ENCODE peak calls at places on chromosomes 11 and 22, in seven cellular contexts. W is ovary, K is fibroblast of lung, V is GM23338, E is tibial artery, Y is cardiac muscle cell, T is heart right ventricle. G is an unnamed sample. For H3K4me1, the result is how much of the 10 kb centered on the place peaks cover.

GRCh38 chr11:18243783-18244362 is 4.6 kb downstream of the SAA2 start:
- DNase-seq in K (peak), T (peak), V (peak), W (peak), Y (peak), E (peak), G (peak)

GRCh38 chr22:23089010-23089409 is 18.7 kb downstream of the GNAZ start:
- DNase-seq in V (no peak), W (no peak), E (no peak), T (no peak), Y (no peak), K (no peak), G (no peak)

GRCh38 chr11:120688166-120688565 is 176.6 kb downstream of the GRIK4 start:
- DNase-seq in V (no peak), W (no peak), Y (no peak), K (no peak), E (no peak), T (no peak), G (no peak)

GRCh38 chr11:116311141-116311540 is 461.6 kb downstream of the BUD13 start:
- DNase-seq in Y (no peak), W (no peak), E (no peak), T (no peak), V (no peak), K (no peak), G (no peak)

GRCh38 chr11:73597340-73597955 is 464 bp downstream of the FAM168A start:
- DNase-seq in Y (no peak), W (no peak), T (peak), V (peak), E (no peak), K (no peak), G (no peak)

GRCh38 chr22:33018232-33018864 is 39.8 kb downstream of the SYN3 start:
- DNase-seq in E (peak), Y (peak), K (peak), V (peak), T (peak), W (no peak), G (peak)

GRCh38 chr11:14253878-14254277 is 105.1 kb downstream of the RRAS2 start:
- DNase-seq in W (no peak), K (no peak), Y (no peak), E (no peak), T (no peak), V (no peak), G (no peak)

GRCh38 chr11:73530109-73530508 is 67.8 kb downstream of the FAM168A start:
- DNase-seq in W (no peak), K (no peak), Y (peak), E (no peak), V (peak), T (no peak), G (no peak)

GRCh38 chr11:18384157-18384641 is 10.2 kb upstream of the LDHA start:
- DNase-seq in E (peak), V (no peak), K (peak), W (peak), Y (peak), T (peak), G (peak)

GRCh38 chr22:21631025-21631424 is 1.2 kb upstream of the YDJC start:
- DNase-seq in Y (no peak), W (no peak), K (no peak), V (no peak), T (no peak), E (no peak), G (no peak)

GRCh38 chr11:130722401-130722800 is 193.9 kb downstream of the SNX19 start:
- DNase-seq in K (no peak), W (no peak), T (no peak), E (no peak), V (no peak), Y (no peak), G (no peak)

GRCh38 chr11:33500865-33501479 is 199.7 kb downstream of the C11orf91 start:
- DNase-seq in V (peak), W (no peak), E (no peak), Y (peak), T (peak), K (peak), G (peak)

GRCh38 chr11:118628432-118628831 is 21.0 kb downstream of the PHLDB1 start:
- DNase-seq in E (no peak), W (no peak), K (no peak), Y (no peak), V (no peak), T (peak), G (no peak)

GRCh38 chr11:129846508-129847335 is 31.1 kb downstream of the TMEM45B start:
- DNase-seq in E (no peak), V (no peak), K (peak), Y (no peak), T (no peak), W (no peak), G (peak)

GRCh38 chr11:130403301-130403804 is 25.1 kb downstream of the ADAMTS8 start:
- DNase-seq in K (peak), V (peak), E (peak), Y (no peak), T (peak), W (peak), G (peak)

DNA sequence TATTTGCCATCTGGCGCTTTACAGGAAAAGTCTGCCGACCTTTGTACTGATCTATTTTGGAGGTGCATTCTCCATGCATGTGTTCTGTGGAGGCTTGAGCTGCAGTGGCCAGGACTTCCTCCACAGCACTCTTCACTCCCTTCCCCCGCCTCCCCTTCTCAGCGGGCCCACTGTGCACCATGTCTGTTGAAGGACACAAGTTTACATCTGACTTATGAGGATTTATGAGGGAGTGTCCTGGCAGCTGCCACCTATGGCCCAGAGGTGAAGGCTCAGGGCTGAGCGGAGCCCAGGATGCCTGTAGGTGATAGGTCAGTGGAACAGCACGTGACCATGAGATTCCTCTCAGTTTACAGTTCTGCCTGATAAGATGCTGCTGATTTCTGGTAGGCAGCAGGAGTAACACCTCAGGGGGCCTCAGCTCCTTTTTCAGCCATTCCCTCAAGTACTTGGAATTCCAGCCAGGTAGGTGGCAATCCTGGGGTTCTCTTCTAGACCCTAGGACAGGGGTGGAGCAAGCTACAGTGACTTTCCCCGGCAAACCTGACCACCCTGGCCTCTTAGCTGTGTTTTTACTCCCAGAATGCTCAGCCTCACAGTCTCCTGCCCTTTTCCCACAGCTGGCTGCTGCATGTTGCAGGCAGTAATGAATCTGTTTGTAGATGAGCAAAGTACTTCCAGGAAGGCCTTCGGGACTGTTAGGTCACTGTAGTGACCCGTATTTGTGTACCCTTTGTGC is 59.9 kb downstream of the PPFIBP2 start:
- DNase-seq in E (no peak), K (no peak), T (no peak), Y (no peak), V (peak), W (no peak), G (no peak)
- H3K4me1 ChIP-seq in E (under half), K (half or more), T (under half), Y (under half), V (half or more), W (under half), G (half or more)

GRCh38 chr11:66866420-66867010 is 9.7 kb downstream of the LRFN4 start:
- DNase-seq in E (no peak), T (no peak), K (no peak), W (no peak), V (no peak), Y (no peak), G (no peak)
- H3K27ac ChIP-seq in E (no peak), T (no peak), K (no peak), W (no peak), V (no peak), Y (no peak), G (no peak)

GRCh38 chr11:2379471-2380174 is 2.5 kb downstream of the CD81 start:
- DNase-seq in T (no peak), V (no peak), Y (no peak), W (peak), K (no peak), E (no peak), G (no peak)

GRCh38 chr11:2378527-2379210 is 1.6 kb downstream of the CD81 start:
- DNase-seq in K (peak), W (peak), Y (no peak), E (no peak), T (peak), V (no peak), G (no peak)

GRCh38 chr11:2380807-2381350 is 3.8 kb downstream of the CD81 start:
- DNase-seq in E (peak), V (no peak), K (no peak), Y (no peak), T (peak), W (peak), G (no peak)

GRCh38 chr11:2381494-2382128 is 4.5 kb downstream of the CD81 start:
- DNase-seq in V (no peak), Y (no peak), T (no peak), W (peak), K (no peak), E (peak), G (no peak)

GRCh38 chr11:2380396-2380795 is 3.3 kb downstream of the CD81 start:
- DNase-seq in T (no peak), W (peak), E (no peak), V (no peak), K (no peak), Y (no peak), G (no peak)
- H3K4me3 ChIP-seq in T (peak), W (no peak), E (peak), V (no peak), K (peak), Y (no peak), G (no peak)

DNA sequence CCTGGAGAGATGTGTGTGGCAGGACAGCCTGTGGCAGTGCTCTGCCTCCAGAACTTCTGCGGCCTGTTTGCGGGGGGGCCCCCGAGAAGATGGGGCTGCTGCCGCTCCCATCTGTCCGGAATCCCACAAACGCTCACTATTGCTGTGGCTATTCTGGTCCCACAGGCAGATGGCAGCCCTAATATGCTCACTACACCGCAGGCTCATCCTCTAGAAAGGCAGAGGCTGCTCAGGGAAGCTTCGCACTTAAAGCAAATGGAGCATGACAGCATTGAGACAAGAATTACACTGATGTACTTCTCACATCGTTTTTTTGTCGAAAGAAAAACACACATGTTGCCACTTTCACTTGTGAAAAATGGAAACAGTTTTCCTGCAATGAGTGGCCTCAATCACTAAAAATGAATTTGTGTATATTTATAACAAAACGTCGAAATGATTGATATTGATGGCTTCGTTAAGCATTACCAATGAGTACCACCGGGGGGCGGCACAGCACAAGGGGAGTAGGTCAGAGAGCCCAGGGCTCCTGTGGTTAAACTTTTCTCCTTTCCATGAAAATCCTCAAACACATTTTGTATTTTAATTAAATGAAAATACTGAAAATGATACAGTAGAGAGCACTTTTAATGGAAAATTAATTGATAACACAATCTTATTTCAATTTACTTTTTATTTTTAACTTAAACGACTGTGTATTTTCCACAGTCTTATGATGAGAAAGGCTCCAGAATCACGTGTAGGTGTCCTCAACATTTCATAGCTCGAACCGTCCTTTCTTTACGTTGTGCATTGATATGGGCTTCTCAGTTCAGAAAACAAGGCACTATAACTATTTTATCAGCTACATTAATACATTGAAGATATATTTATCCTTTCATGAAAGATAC is 69.1 kb downstream of the CTTN start:
- DNase-seq in E (peak), Y (peak), W (peak), V (peak), T (peak), K (no peak), G (no peak)
- H3K4me1 ChIP-seq in E (under half), Y (under half), W (under half), V (under half), T (under half), K (under half), G (under half)

GRCh38 chr11:112291191-112291590 is 30.5 kb upstream of the PLET1 start:
- DNase-seq in Y (no peak), W (no peak), T (no peak), E (no peak), V (no peak), K (no peak), G (no peak)
- H3K27ac ChIP-seq in Y (no peak), W (no peak), T (peak), E (peak), V (no peak), K (no peak), G (peak)

GRCh38 chr11:122113836-122114235 is 2.2 kb downstream of the BLID start:
- DNase-seq in Y (no peak), K (no peak), W (no peak), T (no peak), V (no peak), E (no peak), G (no peak)
- H3K4me3 ChIP-seq in Y (no peak), K (no peak), W (no peak), T (no peak), V (no peak), E (no peak), G (no peak)

GRCh38 chr11:61967177-61967923 is at the start of gene FTH1:
- DNase-seq in V (peak), T (peak), E (peak), K (peak), Y (peak), W (peak), G (peak)

GRCh38 chr11:61969391-61969758 is 1.9 kb upstream of the FTH1 start:
- DNase-seq in K (no peak), T (no peak), E (no peak), V (no peak), Y (no peak), W (no peak), G (no peak)

GRCh38 chr11:61967924-61968757 is 707 bp upstream of the FTH1 start:
- DNase-seq in T (peak), Y (peak), E (no peak), K (no peak), W (peak), V (peak), G (peak)

GRCh38 chr11:61969838-61970452 is 2.5 kb upstream of the FTH1 start:
- DNase-seq in E (no peak), V (no peak), Y (no peak), T (no peak), W (no peak), K (peak), G (no peak)

DNA sequence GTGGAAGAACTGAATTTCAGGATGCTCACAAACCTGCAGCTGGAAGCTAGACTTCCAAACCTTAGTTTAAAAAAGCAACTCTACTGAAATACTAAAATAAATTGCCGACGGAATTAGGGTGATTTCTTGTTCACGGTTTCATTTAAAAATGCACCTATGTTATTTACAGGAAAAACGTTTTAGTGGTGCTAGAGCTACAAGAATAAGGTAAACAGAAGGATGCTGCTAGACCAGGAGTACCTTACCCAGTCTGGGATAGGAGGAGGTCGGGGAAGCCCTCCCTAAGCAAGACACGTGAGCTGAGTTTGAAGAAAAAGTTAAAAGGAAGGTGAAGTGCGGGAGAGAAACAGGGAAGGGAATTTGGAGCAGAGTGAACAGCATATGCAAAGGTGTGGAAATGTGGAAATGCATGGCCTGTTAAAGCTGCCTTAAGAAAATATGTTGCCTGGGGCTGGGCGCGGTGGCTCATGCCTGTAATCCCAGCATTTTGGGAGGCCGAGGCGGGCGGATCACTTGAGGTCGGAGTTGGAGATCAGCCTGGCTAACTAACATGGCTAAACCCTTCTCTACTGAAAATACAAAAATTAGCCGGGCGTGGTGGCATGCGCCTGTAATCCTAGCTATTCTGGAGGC is 1.4 kb upstream of the FTH1 start:
- DNase-seq in Y (no peak), W (peak), K (no peak), T (no peak), V (no peak), E (no peak), G (no peak)
- H3K4me1 ChIP-seq in Y (under half), W (under half), K (under half), T (under half), V (under half), E (under half), G (half or more)

DNA sequence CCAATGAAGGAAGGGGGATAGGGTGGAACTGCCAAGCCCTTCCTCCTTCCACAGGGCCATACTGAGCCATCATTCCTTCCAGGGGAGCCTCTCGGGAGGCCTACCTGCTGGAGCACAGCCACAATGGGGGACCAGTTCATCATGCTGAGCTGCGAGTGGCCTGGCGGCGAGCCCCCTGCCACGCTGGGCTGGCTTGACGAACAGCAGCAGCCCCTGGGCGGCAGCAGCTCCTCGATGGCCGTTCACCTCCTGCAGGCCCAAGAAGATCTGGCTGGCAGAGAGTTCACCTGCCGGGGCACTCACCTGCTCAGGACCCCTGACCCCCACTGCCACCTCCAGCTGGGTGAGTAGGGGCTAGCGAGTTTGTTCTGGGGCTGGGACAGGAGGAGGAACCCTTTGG is 5.9 kb downstream of the VSIG10L2 start:
- DNase-seq in V (no peak), E (no peak), T (no peak), W (no peak), K (no peak), Y (no peak), G (no peak)
- H3K27ac ChIP-seq in V (no peak), E (no peak), T (peak), W (peak), K (no peak), Y (no peak), G (no peak)

DNA sequence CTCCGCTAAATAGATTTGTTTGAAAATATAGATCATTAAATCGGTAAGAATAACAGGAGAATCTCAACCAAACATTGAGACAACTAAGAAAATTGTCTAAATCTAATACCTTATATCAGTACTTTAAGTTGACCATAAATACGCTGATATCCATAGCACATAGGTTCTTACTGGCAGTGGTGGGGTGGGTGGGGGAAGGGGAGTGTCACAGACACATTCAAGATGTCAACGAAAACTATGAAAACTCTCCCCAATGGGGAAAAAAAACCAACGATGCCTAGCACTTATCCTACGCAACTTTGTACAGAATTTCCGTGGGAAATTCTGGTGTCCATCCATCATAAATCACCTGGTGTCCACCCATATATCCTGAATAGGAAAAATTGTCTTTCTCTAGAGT is 6.2 kb downstream of the GRAP2 start:
- DNase-seq in T (no peak), Y (no peak), W (no peak), V (no peak), K (no peak), E (no peak), G (no peak)
- H3K4me3 ChIP-seq in T (no peak), Y (no peak), W (no peak), V (no peak), K (no peak), E (no peak), G (no peak)

DNA sequence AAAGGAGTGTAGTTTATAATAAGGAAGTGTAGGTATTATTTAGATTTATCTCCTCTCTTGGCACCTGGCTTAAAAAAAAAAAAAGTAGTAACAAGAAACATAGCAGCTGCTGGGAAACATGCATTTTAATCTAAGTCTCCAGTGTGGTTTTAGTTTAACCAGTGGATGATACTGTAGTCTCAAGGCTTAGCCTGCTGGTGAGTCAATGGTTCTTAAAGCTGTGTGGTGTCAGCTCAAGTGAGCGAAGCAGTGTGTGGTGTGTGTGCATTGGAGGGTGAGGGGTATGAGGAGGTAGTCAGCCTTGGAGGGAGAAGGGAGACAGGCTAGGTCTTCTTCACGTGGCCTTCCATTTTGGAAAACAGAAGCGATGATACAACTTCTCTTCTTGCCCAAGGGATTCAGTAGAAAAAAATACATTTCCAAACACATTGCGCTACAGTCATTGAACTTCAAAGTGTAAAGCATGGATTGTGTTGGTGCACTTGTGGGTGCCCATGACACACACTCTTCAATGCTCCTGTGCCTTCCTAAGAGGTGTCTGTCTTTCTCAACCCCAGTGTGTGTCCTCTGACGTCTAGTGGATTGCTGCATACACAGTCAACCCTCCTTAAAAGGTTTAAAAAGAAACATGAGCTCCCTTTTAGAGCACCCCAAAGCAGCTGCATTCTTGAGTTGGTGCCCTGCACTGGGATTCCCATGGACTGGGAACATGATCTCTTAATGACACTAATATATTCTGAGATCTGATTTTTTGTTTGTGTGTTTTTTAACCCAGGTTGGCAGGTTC is 40.1 kb downstream of the ZBTB16 start:
- DNase-seq in W (no peak), V (no peak), K (no peak), E (no peak), T (no peak), Y (no peak), G (no peak)
- H3K4me1 ChIP-seq in W (under half), V (under half), K (under half), E (under half), T (under half), Y (under half), G (under half)